ENCODE peak calls at places on chromosomes 4 and X, in five cellular contexts. Q, W, C, E and H are unnamed samples.
A peak's percentile ranks its signal among the peaks of the same experiment; 100 is the strongest.

GRCh38 chrX:84865113-84865512 is 138.6 kb upstream of the APOOL start:
- DNase-seq in C (peak; percentile 66), W (no peak), Q (no peak), E (no peak), H (no peak)

GRCh38 chr4:140020457-140021361 is 133.3 kb downstream of the MAML3 start:
- DNase-seq in W (no peak), C (peak; percentile 50), E (no peak), Q (no peak), H (no peak)

GRCh38 chr4:81839347-81840042 is 367.8 kb upstream of the RASGEF1B start:
- DNase-seq in C (no peak), Q (no peak), E (no peak), W (no peak), H (no peak)

GRCh38 chrX:70434914-70435586 is 9.6 kb upstream of the DLG3 start:
- DNase-seq in Q (no peak), E (no peak), C (peak; percentile 55), W (peak; percentile 15), H (no peak)

GRCh38 chr4:121827851-121828250 is 4.2 kb upstream of the CCNA2 start:
- DNase-seq in E (no peak), Q (no peak), W (no peak), C (peak; percentile 58), H (no peak)

GRCh38 chr4:48131736-48132135 is 2.3 kb downstream of the TXK start:
- DNase-seq in C (no peak), Q (no peak), W (no peak), E (no peak), H (no peak)

GRCh38 chr4:28832445-28832844 is 1887.7 kb upstream of the PCDH7 start:
- DNase-seq in Q (no peak), W (no peak), C (no peak), E (no peak), H (no peak)

GRCh38 chr4:168848112-168848511 is 161.9 kb downstream of the CBR4 start:
- DNase-seq in C (peak; percentile 59), Q (peak; percentile 3), W (peak; percentile 16), E (no peak), H (no peak)

GRCh38 chrX:101417981-101418841 is 10.2 kb downstream of the HNRNPH2 start:
- DNase-seq in E (peak; percentile 92), Q (no peak), W (peak; percentile 37), C (peak; percentile 39), H (peak; percentile 47)

GRCh38 chr4:174631901-174632758 is 109.8 kb upstream of the HPGD start:
- DNase-seq in E (no peak), W (peak; percentile 27), C (peak; percentile 56), Q (peak; percentile 20), H (peak; percentile 27)

GRCh38 chr4:111671756-111672155 is 473.5 kb upstream of the FAM241A start:
- DNase-seq in C (no peak), Q (no peak), W (no peak), E (no peak), H (no peak)

GRCh38 chr4:109411964-109412363 is 21.7 kb upstream of the SEC24B start:
- DNase-seq in C (no peak), W (no peak), E (no peak), Q (no peak), H (no peak)

GRCh38 chrX:127313638-127314037 is 494.1 kb downstream of the PRR32 start:
- DNase-seq in W (no peak), C (no peak), E (no peak), Q (no peak), H (no peak)

GRCh38 chrX:69015564-69016218 is 149.6 kb downstream of the PJA1 start:
- DNase-seq in E (peak; percentile 22), Q (no peak), C (no peak), W (no peak), H (peak; percentile 4)

GRCh38 chrX:102654696-102655095 is 3.4 kb downstream of the GPRASP1 start:
- DNase-seq in C (no peak), W (no peak), Q (no peak), E (no peak), H (no peak)

GRCh38 chrX:102651242-102651967 is at the start of gene GPRASP1:
- DNase-seq in W (peak; percentile 18), Q (no peak), E (peak; percentile 89), C (peak; percentile 15), H (peak; percentile 30)

GRCh38 chrX:102650903-102651241 is 411 bp upstream of the GPRASP1 start:
- DNase-seq in W (no peak), E (no peak), C (no peak), Q (no peak), H (peak; percentile 17)

GRCh38 chrX:102651968-102652744 is 873 bp downstream of the GPRASP1 start:
- DNase-seq in W (peak; percentile 22), E (no peak), C (peak; percentile 50), Q (no peak), H (peak; percentile 32)
- TF ChIP-seq CTCF in W (no peak), E (peak; percentile 48), C (peak; percentile 55), Q (no peak), H (peak; percentile 39)

GRCh38 chr4:12041828-12042227 is 613.1 kb upstream of the HS3ST1 start:
- DNase-seq in W (no peak), C (peak; percentile 7), E (no peak), Q (no peak), H (no peak)
- TF ChIP-seq CTCF in W (peak; percentile 10), C (no peak), E (no peak), Q (peak; percentile 13), H (no peak)

GRCh38 chr4:21469438-21470032 is 479.0 kb downstream of the KCNIP4 start:
- DNase-seq in C (peak; percentile 43), W (peak; percentile 7), Q (peak; percentile 11), E (no peak), H (peak; percentile 2)
- TF ChIP-seq CTCF in C (peak; percentile 52), W (peak; percentile 39), Q (peak; percentile 52), E (no peak), H (peak; percentile 36)

DNA sequence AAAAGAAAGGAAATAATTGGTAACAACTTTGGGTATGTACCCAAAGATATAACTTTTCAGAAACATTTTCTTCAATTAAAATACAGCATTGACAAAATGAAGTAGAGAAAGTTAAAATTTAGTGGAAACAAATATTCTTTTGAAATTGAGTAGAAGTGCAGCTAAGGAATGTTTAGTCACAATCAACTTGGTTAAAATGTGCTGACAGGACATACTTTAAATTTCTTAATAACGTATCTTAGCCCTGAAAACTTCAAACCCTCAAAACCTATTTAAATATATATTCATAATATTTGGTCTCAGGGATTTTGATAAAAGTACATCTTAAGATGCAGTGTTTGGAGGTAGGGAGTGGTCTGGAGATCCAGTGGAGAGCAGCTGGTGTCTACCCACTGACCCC is 240.8 kb downstream of the DKK2 start:
- DNase-seq in E (no peak), Q (no peak), C (no peak), W (no peak), H (no peak)
- TF ChIP-seq CTCF in E (no peak), Q (no peak), C (no peak), W (no peak), H (no peak)

GRCh38 chr4:165698272-165698671 is 174.8 kb upstream of the TLL1 start:
- DNase-seq in W (no peak), C (no peak), E (no peak), Q (no peak), H (no peak)

GRCh38 chr4:165700855-165701254 is 172.2 kb upstream of the TLL1 start:
- DNase-seq in C (no peak), Q (peak; percentile 12), E (no peak), W (no peak), H (no peak)
- TF ChIP-seq CTCF in C (peak; percentile 46), Q (peak; percentile 62), E (no peak), W (peak; percentile 4), H (no peak)

GRCh38 chrX:135331525-135331924 is 22.2 kb downstream of the ETDC start:
- DNase-seq in Q (no peak), E (no peak), C (no peak), W (no peak), H (no peak)

GRCh38 chrX:135330709-135331108 is 21.4 kb downstream of the ETDC start:
- DNase-seq in W (no peak), E (no peak), C (no peak), Q (no peak), H (no peak)

GRCh38 chrX:135324463-135324862 is 15.2 kb downstream of the ETDC start:
- DNase-seq in E (no peak), W (no peak), C (no peak), Q (peak; percentile 55), H (no peak)

GRCh38 chrX:135328421-135329005 is 19.2 kb downstream of the ETDC start:
- DNase-seq in W (no peak), C (peak; percentile 50), Q (no peak), E (no peak), H (no peak)

DNA sequence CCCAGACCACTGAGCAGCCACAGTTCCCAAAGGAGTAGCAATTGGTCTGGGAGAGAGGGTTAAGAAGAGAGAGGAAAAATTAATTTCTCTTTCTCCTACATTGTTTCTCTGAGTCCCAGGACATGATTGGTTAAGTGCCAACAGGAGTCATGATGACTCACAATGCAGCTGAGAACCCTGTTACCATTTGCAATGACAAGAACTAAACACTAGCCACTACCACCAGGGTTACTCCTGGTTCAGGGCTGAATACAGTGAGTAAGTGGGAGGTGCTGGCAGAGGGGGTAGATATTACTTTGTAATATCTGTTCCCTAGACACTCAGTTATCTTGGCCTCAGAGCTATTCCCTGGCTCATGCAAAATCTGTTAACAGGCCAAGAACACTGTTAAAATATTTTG is 18.0 kb downstream of the ETDC start:
- DNase-seq in Q (no peak), W (no peak), E (no peak), C (peak; percentile 91), H (no peak)
- TF ChIP-seq CTCF in Q (no peak), W (no peak), E (no peak), C (no peak), H (no peak)

GRCh38 chr4:169940460-169940859 is 85.7 kb downstream of the MFAP3L start:
- DNase-seq in C (no peak), E (no peak), W (no peak), Q (no peak), H (no peak)
- TF ChIP-seq CTCF in C (no peak), E (no peak), W (no peak), Q (no peak), H (no peak)

DNA sequence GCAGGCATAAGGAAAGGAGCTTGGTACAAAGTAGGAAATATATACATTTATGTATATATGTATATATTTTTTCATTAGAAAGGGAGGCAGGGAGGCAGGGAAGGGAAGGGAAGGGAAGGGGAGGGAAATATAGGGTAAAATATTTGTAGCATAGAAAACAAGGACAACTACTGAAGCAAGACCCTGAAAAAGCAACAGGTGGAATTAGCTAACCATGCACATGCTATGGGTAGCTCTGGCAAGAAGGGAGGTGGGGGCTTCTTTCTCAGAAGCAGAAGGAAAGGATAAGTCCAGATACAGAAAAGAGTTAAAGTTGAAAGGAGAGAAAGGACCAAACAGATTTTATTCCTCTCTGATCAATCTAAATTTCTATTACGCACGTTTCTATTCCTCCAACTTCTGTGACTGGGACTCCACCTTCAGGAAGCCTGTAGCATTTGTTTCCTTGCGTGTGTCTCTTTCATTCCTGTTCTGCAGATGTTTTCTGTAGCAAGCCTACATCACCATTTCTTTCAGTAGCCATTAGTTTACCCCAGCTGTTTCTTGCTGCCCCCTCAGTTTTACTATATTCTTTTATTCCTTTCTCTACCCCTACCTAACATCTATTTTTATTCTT is 82.9 kb downstream of the OR13H1 start:
- DNase-seq in C (peak; percentile 24), W (no peak), Q (no peak), E (no peak), H (no peak)
- TF ChIP-seq CTCF in C (peak; percentile 21), W (no peak), Q (peak; percentile 17), E (no peak), H (no peak)